ENCODE peak calls at places on chromosomes 1 and 21, in five cellular contexts. P is activated T-cell treated with anti-CD3 and anti-CD28 coated beads, Interleukin-2, amount 50 U/mL, for 1 hour; C is chondrocyte; N is HTR-8/SVneo; D is activated T-helper 1 cell treated with anti-CD3 and anti-CD28 coated beads, Interleukin-12 subunit alpha, Interleukin-12 subunit beta, Interleukin-2, Interleukin-4 antibody, amounts not matched to agents 30 ng/mL and 10 ng/mL and 1 ng/mL, durations not matched to agents 14 hours and 24 hours and 36 hours. I is an unnamed sample.

GRCh38 chr21:39489380-39489924 is 37.7 kb downstream of the SH3BGR start:
- DNase-seq in P (no peak), C (no peak), N (no peak), D (no peak), I (no peak)

GRCh38 chr1:93676424-93676823 is 5.2 kb downstream of the BCAR3 start:
- DNase-seq in P (no peak), C (peak), N (no peak), D (no peak), I (no peak)

GRCh38 chr1:20964540-20965484 is 177.7 kb upstream of the HP1BP3 start:
- DNase-seq in P (no peak), C (no peak), N (no peak), D (no peak), I (no peak)

GRCh38 chr1:193736507-193736906 is 550.1 kb upstream of the B3GALT2 start:
- DNase-seq in P (no peak), C (no peak), N (no peak), D (no peak), I (no peak)

GRCh38 chr1:47231314-47232186 is 475 bp downstream of the TAL1 start:
- DNase-seq in P (peak), C (no peak), N (no peak), D (no peak), I (no peak)

GRCh38 chr1:156893048-156893953 is at the start of gene PEAR1:
- DNase-seq in P (peak), C (no peak), N (peak), D (no peak), I (no peak)

GRCh38 chr1:52032785-52033131 is 852 bp downstream of the KTI12 start:
- DNase-seq in P (no peak), C (no peak), N (no peak), D (no peak), I (peak)

GRCh38 chr1:33388989-33389771 is 41.7 kb downstream of the PHC2 start:
- DNase-seq in P (no peak), C (no peak), N (no peak), D (no peak), I (no peak)

GRCh38 chr1:65178235-65178634 is 30.2 kb downstream of the AK4 start:
- DNase-seq in P (no peak), C (no peak), N (no peak), D (no peak), I (no peak)

GRCh38 chr1:199522338-199522737 is 505.2 kb upstream of the NR5A2 start:
- DNase-seq in P (no peak), C (no peak), N (no peak), D (no peak), I (no peak)